ENCODE peak calls at places on chromosomes 16 and 17, in four cellular contexts. C is A549, W is HepG2, S is K562. E is an unnamed sample.

GRCh38 chr17:75684924-75685323 is 17.8 kb downstream of the SAP30BP start:
- DNase-seq in W (no peak), S (no peak), C (peak), E (no peak)

GRCh38 chr17:60594747-60595146 is 5.2 kb upstream of the PPM1D start:
- DNase-seq in W (no peak), S (no peak), C (no peak), E (no peak)

GRCh38 chr16:54171855-54172537 is 114.6 kb downstream of the IRX3 start:
- DNase-seq in W (peak), S (no peak), C (no peak), E (no peak)

GRCh38 chr16:35754391-35755369 is 2295.3 kb downstream of the TP53TG3F start:
- DNase-seq in W (no peak), C (no peak), S (no peak), E (no peak)

GRCh38 chr16:239948-240277 is 5.3 kb downstream of the FAM234A start:
- DNase-seq in C (no peak), S (no peak), W (peak), E (no peak)

GRCh38 chr16:60107467-60107866 is 1373.4 kb upstream of the GOT2 start:
- DNase-seq in S (no peak), C (no peak), W (no peak), E (no peak)

GRCh38 chr17:58432806-58433573 is 15.7 kb upstream of the RNF43 start:
- DNase-seq in S (no peak), W (no peak), C (no peak), E (no peak)

GRCh38 chr17:45147102-45147580 is 1.1 kb upstream of the HEXIM1 start:
- DNase-seq in S (no peak), W (no peak), C (no peak), E (no peak)

GRCh38 chr16:71205482-71206131 is 24.9 kb downstream of the HYDIN start:
- DNase-seq in S (no peak), C (no peak), W (no peak), E (no peak)

GRCh38 chr17:17382060-17382449 is 78.9 kb downstream of the NT5M start:
- DNase-seq in W (no peak), C (no peak), S (no peak), E (no peak)

GRCh38 chr17:82772026-82772425 is 20.2 kb downstream of the TBCD start:
- DNase-seq in C (peak), S (no peak), W (peak), E (no peak)

GRCh38 chr17:21089933-21090888 is 36.6 kb upstream of the DHRS7B start:
- DNase-seq in C (no peak), S (no peak), W (no peak), E (no peak)

GRCh38 chr16:30004424-30004776 is 6.4 kb downstream of the DOC2A start:
- DNase-seq in C (no peak), S (no peak), W (no peak), E (no peak)

GRCh38 chr16:15055141-15056053 is 477 bp downstream of the NTAN1 start:
- DNase-seq in W (peak), C (peak), S (peak), E (peak)

GRCh38 chr17:73532441-73532901 is 111.8 kb downstream of the SDK2 start:
- DNase-seq in C (no peak), S (no peak), W (no peak), E (no peak)

GRCh38 chr17:74745548-74746177 is 2.8 kb upstream of the NHERF1 start:
- DNase-seq in C (no peak), S (no peak), W (no peak), E (no peak)

GRCh38 chr16:84836234-84836647 is 16.5 kb downstream of the CRISPLD2 start:
- DNase-seq in W (no peak), S (no peak), C (peak), E (peak)

GRCh38 chr17:55286681-55287589 is 22.2 kb downstream of the HLF start:
- DNase-seq in C (peak), W (peak), S (no peak), E (no peak)

GRCh38 chr17:74968361-74968780 is 4.2 kb downstream of the HID1 start:
- DNase-seq in W (no peak), S (no peak), C (no peak), E (no peak)

GRCh38 chr17:40343126-40344119 is 21.1 kb downstream of the GJD3 start:
- DNase-seq in C (no peak), S (no peak), W (no peak), E (no peak)

GRCh38 chr16:31508706-31509523 is 724 bp upstream of the RUSF1 start:
- DNase-seq in C (peak), S (no peak), W (peak), E (no peak)

GRCh38 chr16:69481901-69482341 is 57.5 kb downstream of the CYB5B start:
- DNase-seq in W (no peak), C (no peak), S (peak), E (no peak)

GRCh38 chr17:73281926-73282325 is 20.2 kb upstream of the CPSF4L start:
- DNase-seq in C (no peak), W (no peak), S (no peak), E (no peak)

GRCh38 chr16:49003992-49004391 is 277.6 kb downstream of the CBLN1 start:
- DNase-seq in S (no peak), W (no peak), C (no peak), E (no peak)

GRCh38 chr17:65472602-65473001 is 88.8 kb downstream of the AXIN2 start:
- DNase-seq in W (no peak), C (no peak), S (no peak), E (no peak)

GRCh38 chr17:39653662-39654331 is 11.4 kb upstream of the TCAP start:
- DNase-seq in C (peak), S (peak), W (peak), E (peak)

GRCh38 chr16:47699090-47699489 is 238.0 kb downstream of the PHKB start:
- DNase-seq in W (no peak), S (no peak), C (no peak), E (no peak)

GRCh38 chr17:27402943-27403342 is 53.3 kb upstream of the KSR1 start:
- DNase-seq in W (no peak), S (no peak), C (no peak), E (no peak)

DNA sequence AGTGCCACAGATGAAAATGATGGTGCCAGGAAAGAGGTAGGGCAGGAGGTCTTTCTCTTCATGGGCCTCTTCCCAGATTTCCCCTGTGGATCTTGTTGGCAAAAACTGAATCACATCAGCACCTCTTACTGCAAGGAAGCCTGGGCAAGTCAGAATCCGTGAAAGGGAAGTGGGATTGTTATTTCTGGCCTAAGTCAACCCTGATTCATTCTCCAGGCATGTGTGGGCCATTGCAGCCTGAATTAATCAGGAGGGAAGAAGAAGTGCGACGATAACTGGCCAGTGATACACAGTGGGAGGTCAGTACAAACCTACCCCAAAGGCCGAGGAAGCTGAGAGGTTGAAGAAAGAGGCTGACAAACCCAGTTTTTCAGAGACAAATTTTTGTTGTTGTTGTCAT is 17.9 kb upstream of the NSMCE1 start:
- DNase-seq in W (peak), C (peak), S (no peak), E (no peak)
- TF ChIP-seq PHF8 in W (no peak), C (no peak), S (no peak), E (no peak)

DNA sequence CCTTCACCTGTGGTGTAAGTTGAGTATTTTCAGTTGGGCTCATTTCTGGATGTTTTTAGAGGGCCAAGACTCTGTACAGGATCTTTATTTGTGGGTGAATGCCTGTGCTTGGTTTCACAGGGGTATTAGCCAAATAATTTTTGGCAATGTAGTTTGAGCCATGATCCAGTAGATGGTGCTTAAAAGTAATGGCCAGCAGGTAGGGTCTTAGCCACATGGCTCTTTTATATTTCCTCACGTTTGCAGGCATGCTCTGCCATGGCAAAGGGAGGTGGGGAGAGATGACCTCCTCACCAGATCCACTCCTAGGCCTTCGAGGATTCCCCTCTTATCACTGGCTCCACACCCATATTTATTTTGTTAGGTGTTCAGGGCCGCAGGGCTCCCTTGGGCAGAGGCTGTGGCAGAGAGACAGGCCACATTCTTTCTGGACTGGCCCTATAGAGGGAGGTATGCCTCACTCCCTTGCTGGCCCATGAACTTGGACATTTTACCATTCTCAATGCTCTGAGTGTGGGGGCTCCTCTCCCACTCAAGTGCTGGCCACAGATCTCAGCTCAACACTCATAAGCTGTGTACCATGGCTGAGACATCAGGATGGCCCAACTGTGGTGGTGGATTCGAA is 417.1 kb downstream of the XYLT1 start:
- DNase-seq in W (no peak), S (no peak), C (no peak), E (no peak)
- TF ChIP-seq PHF8 in W (no peak), S (no peak), C (no peak), E (no peak)

DNA sequence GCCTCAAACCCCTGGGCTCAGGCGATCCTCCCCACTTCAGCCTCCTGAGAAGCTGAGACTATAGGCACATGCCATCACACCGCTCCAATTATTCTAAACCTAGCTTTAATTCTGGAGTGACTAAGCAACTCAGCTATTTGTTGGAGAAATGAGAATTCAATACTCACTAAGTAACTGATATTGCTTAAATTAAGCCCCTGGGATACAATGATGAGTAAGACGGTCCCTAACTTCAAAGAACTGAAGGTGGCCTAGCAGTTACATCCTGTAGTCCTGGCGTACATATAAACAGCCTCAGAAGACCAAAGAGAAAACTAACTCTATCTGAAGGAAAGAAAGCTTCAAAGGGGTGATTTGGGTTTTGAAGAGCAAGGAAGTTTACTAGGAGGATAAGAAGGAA is 25.0 kb downstream of the XPO6 start:
- DNase-seq in S (no peak), W (no peak), C (no peak), E (no peak)
- TF ChIP-seq PHF8 in S (no peak), W (no peak), C (no peak), E (no peak)

GRCh38 chr16:88063201-88063773 is 112.1 kb downstream of the BANP start:
- DNase-seq in S (no peak), W (no peak), C (no peak), E (no peak)
- TF ChIP-seq PHF8 in S (no peak), W (no peak), C (no peak), E (no peak)

GRCh38 chr16:46688657-46689491 is at the start of gene VPS35:
- DNase-seq in W (peak), S (peak), C (peak), E (peak)

GRCh38 chr16:46690281-46691178 is 1.1 kb downstream of the ORC6 start:
- DNase-seq in C (no peak), S (no peak), W (peak), E (no peak)

GRCh38 chr16:46691720-46692119 is 2.3 kb downstream of the ORC6 start:
- DNase-seq in W (no peak), S (no peak), C (no peak), E (no peak)

GRCh38 chr16:46688101-46688656 is 799 bp downstream of the VPS35 start:
- DNase-seq in C (no peak), W (no peak), S (no peak), E (no peak)

DNA sequence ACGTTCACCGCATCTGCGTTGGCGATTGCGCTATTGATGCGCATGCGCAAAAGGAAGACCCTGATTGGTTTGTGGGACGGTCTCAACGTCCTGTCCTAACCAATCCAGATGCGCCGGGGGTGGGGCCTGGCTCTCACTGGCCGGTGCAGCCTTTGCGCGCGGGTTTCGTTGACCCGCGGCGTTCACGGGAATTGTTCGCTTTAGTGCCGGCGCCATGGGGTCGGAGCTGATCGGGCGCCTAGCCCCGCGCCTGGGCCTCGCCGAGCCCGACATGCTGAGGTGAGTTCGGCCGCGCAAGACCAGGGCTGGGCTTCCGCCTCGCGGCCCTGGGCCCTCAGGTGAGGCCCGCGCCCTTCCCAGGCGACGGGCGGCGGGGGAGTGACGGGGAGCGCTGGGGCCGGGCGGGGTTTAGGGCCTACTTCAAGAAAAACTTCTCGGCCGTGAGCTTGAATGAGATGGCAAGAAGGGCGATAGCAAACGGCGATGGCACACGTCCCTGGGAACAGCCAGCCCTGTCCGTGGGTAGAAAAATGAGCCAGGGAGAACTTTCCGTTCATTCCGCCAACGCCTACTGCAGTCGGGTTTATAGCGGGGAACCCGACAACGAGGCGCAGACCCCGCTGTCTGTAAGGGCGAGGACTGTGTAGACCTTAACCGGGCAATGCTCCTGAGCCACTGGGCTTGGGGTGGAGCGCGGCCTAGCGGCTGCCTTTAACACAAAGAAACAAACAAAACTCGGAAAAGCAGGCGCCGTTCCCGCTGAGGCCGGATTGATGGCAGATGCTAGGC is at the start of gene ORC6:
- DNase-seq in W (peak), S (peak), C (peak), E (peak)
- TF ChIP-seq PHF8 in W (peak), S (peak), C (peak), E (peak)

E was measured in H1.